ENCODE peak calls at places on chromosomes 11 and 22, in ten cellular contexts. One of them, this sample, is unnamed.

GRCh38 chr11:66651011-66651410 is 12.5 kb downstream of the RBM4 start:
- DNase-seq in bronchial epithelial cell: peak
- DNase-seq in gastrocnemius medialis: no peak
- DNase-seq in fibroblast of pulmonary artery: peak
- DNase-seq in HCT116: no peak
- DNase-seq in dorsolateral prefrontal cortex: no peak
- DNase-seq in LNCaP clone FGC: no peak
- DNase-seq in WERI-Rb-1: no peak
- DNase-seq in AG09309: no peak
- DNase-seq in tibial nerve: no peak
- DNase-seq in this sample: no peak

GRCh38 chr22:27699676-27700075 is 101.9 kb downstream of the MN1 start:
- DNase-seq in bronchial epithelial cell: no peak
- DNase-seq in gastrocnemius medialis: no peak
- DNase-seq in fibroblast of pulmonary artery: no peak
- DNase-seq in HCT116: no peak
- DNase-seq in dorsolateral prefrontal cortex: no peak
- DNase-seq in LNCaP clone FGC: no peak
- DNase-seq in WERI-Rb-1: no peak
- DNase-seq in AG09309: no peak
- DNase-seq in tibial nerve: no peak
- DNase-seq in this sample: no peak

GRCh38 chr11:44002191-44003093 is 45.3 kb upstream of the ACCSL start:
- DNase-seq in bronchial epithelial cell: no peak
- DNase-seq in gastrocnemius medialis: no peak
- DNase-seq in fibroblast of pulmonary artery: no peak
- DNase-seq in HCT116: no peak
- DNase-seq in dorsolateral prefrontal cortex: no peak
- DNase-seq in LNCaP clone FGC: no peak
- DNase-seq in WERI-Rb-1: no peak
- DNase-seq in AG09309: no peak
- DNase-seq in tibial nerve: no peak
- DNase-seq in this sample: peak

GRCh38 chr11:77074205-77074604 is 7.4 kb downstream of the CAPN5 start:
- DNase-seq in bronchial epithelial cell: no peak
- DNase-seq in gastrocnemius medialis: no peak
- DNase-seq in fibroblast of pulmonary artery: no peak
- DNase-seq in HCT116: no peak
- DNase-seq in dorsolateral prefrontal cortex: no peak
- DNase-seq in LNCaP clone FGC: no peak
- DNase-seq in WERI-Rb-1: no peak
- DNase-seq in AG09309: no peak
- DNase-seq in tibial nerve: no peak
- DNase-seq in this sample: no peak

GRCh38 chr11:11608783-11609232 is 13.0 kb downstream of the GALNT18 start:
- DNase-seq in bronchial epithelial cell: peak
- DNase-seq in gastrocnemius medialis: no peak
- DNase-seq in fibroblast of pulmonary artery: peak
- DNase-seq in HCT116: no peak
- DNase-seq in dorsolateral prefrontal cortex: no peak
- DNase-seq in LNCaP clone FGC: no peak
- DNase-seq in WERI-Rb-1: no peak
- DNase-seq in AG09309: peak
- DNase-seq in tibial nerve: peak
- DNase-seq in this sample: no peak

GRCh38 chr22:44145544-44145943 is 35.2 kb upstream of the PARVG start:
- DNase-seq in bronchial epithelial cell: no peak
- DNase-seq in gastrocnemius medialis: no peak
- DNase-seq in fibroblast of pulmonary artery: no peak
- DNase-seq in HCT116: no peak
- DNase-seq in dorsolateral prefrontal cortex: no peak
- DNase-seq in LNCaP clone FGC: no peak
- DNase-seq in WERI-Rb-1: no peak
- DNase-seq in AG09309: no peak
- DNase-seq in tibial nerve: no peak
- DNase-seq in this sample: no peak

GRCh38 chr22:17777005-17777716 is 2.9 kb upstream of the BID start:
- DNase-seq in bronchial epithelial cell: no peak
- DNase-seq in gastrocnemius medialis: no peak
- DNase-seq in fibroblast of pulmonary artery: no peak
- DNase-seq in HCT116: no peak
- DNase-seq in dorsolateral prefrontal cortex: no peak
- DNase-seq in LNCaP clone FGC: no peak
- DNase-seq in WERI-Rb-1: no peak
- DNase-seq in AG09309: no peak
- DNase-seq in tibial nerve: no peak
- DNase-seq in this sample: no peak

GRCh38 chr11:128467610-128468041 is 119.7 kb downstream of the ETS1 start:
- DNase-seq in bronchial epithelial cell: peak
- DNase-seq in gastrocnemius medialis: peak
- DNase-seq in fibroblast of pulmonary artery: peak
- DNase-seq in HCT116: peak
- DNase-seq in dorsolateral prefrontal cortex: no peak
- DNase-seq in LNCaP clone FGC: no peak
- DNase-seq in WERI-Rb-1: no peak
- DNase-seq in AG09309: peak
- DNase-seq in tibial nerve: no peak
- DNase-seq in this sample: peak

GRCh38 chr11:119779195-119780071 is 50.4 kb upstream of the NECTIN1 start:
- DNase-seq in bronchial epithelial cell: no peak
- DNase-seq in gastrocnemius medialis: no peak
- DNase-seq in fibroblast of pulmonary artery: no peak
- DNase-seq in HCT116: no peak
- DNase-seq in dorsolateral prefrontal cortex: no peak
- DNase-seq in LNCaP clone FGC: no peak
- DNase-seq in WERI-Rb-1: no peak
- DNase-seq in AG09309: no peak
- DNase-seq in tibial nerve: no peak
- DNase-seq in this sample: no peak

DNA sequence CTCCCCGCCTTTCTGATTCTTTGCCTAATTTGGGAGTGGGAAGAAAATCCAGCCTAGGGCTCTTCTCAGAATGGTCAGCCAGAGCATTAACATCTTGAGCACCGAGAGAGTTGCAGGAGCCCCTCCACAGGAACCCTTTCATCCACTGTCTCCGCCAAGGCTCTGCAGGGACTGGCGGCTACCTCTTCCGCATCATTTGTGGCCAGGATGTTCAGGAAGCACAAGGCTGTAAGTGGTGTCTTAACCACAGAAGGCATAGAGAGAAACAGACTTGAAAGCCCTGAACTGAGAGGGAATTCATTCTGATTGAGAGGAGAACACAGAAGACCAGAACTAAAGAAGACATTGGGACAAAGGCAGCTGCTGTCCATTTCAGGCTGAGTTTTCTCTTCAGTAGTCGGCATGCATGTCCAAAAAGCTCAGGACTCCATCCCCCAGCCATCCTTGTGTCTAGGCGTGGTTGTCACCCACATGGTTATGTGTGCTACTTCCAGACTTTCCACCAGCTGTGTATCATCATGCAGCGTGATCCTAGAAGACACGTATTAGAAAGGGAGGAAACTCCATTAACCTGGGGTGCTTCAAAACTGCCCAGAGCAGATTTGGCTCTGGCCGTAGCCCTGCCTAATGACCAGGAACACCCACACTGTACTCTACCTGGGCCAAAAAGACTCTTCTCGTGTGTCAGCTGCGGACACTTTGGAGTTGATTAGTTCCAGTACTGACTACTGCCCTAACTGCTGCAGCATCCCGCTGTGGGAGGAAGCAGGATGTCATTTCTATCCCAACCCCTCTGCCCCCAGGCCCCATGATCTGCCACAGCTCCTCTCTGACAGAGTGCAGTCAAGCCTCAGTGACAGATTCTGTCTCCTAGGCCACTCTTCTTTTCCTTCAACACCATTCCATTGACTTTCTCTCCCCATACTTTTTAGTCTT is 725.1 kb downstream of the NTM start:
- DNase-seq in bronchial epithelial cell: no peak
- DNase-seq in gastrocnemius medialis: no peak
- DNase-seq in fibroblast of pulmonary artery: no peak
- DNase-seq in HCT116: no peak
- DNase-seq in dorsolateral prefrontal cortex: no peak
- DNase-seq in LNCaP clone FGC: no peak
- DNase-seq in WERI-Rb-1: no peak
- DNase-seq in AG09309: no peak
- DNase-seq in tibial nerve: no peak
- DNase-seq in this sample: no peak
- H3K4me3 ChIP-seq in bronchial epithelial cell: no peak
- H3K4me3 ChIP-seq in gastrocnemius medialis: no peak
- H3K4me3 ChIP-seq in fibroblast of pulmonary artery: no peak
- H3K4me3 ChIP-seq in HCT116: no peak
- H3K4me3 ChIP-seq in dorsolateral prefrontal cortex: no peak
- H3K4me3 ChIP-seq in LNCaP clone FGC: no peak
- H3K4me3 ChIP-seq in WERI-Rb-1: no peak
- H3K4me3 ChIP-seq in AG09309: no peak
- H3K4me3 ChIP-seq in tibial nerve: no peak
- H3K4me3 ChIP-seq in this sample: no peak

GRCh38 chr11:118623291-118623655 is 15.9 kb downstream of the PHLDB1 start:
- DNase-seq in bronchial epithelial cell: peak
- DNase-seq in gastrocnemius medialis: no peak
- DNase-seq in fibroblast of pulmonary artery: peak
- DNase-seq in HCT116: no peak
- DNase-seq in dorsolateral prefrontal cortex: no peak
- DNase-seq in LNCaP clone FGC: no peak
- DNase-seq in WERI-Rb-1: no peak
- DNase-seq in AG09309: no peak
- DNase-seq in tibial nerve: no peak
- DNase-seq in this sample: no peak
- H3K4me3 ChIP-seq in bronchial epithelial cell: no peak
- H3K4me3 ChIP-seq in gastrocnemius medialis: no peak
- H3K4me3 ChIP-seq in fibroblast of pulmonary artery: no peak
- H3K4me3 ChIP-seq in HCT116: peak
- H3K4me3 ChIP-seq in dorsolateral prefrontal cortex: no peak
- H3K4me3 ChIP-seq in LNCaP clone FGC: no peak
- H3K4me3 ChIP-seq in WERI-Rb-1: no peak
- H3K4me3 ChIP-seq in AG09309: peak
- H3K4me3 ChIP-seq in tibial nerve: no peak
- H3K4me3 ChIP-seq in this sample: no peak

GRCh38 chr11:20668844-20669832 is at the start of gene NELL1:
- DNase-seq in bronchial epithelial cell: no peak
- DNase-seq in gastrocnemius medialis: no peak
- DNase-seq in fibroblast of pulmonary artery: no peak
- DNase-seq in HCT116: no peak
- DNase-seq in dorsolateral prefrontal cortex: no peak
- DNase-seq in LNCaP clone FGC: no peak
- DNase-seq in WERI-Rb-1: peak
- DNase-seq in AG09309: no peak
- DNase-seq in tibial nerve: no peak
- DNase-seq in this sample: no peak

GRCh38 chr11:20668410-20668809 is 976 bp upstream of the NELL1 start:
- DNase-seq in bronchial epithelial cell: no peak
- DNase-seq in gastrocnemius medialis: no peak
- DNase-seq in fibroblast of pulmonary artery: no peak
- DNase-seq in HCT116: no peak
- DNase-seq in dorsolateral prefrontal cortex: no peak
- DNase-seq in LNCaP clone FGC: no peak
- DNase-seq in WERI-Rb-1: no peak
- DNase-seq in AG09309: no peak
- DNase-seq in tibial nerve: no peak
- DNase-seq in this sample: no peak

GRCh38 chr11:20671856-20672546 is 2.6 kb downstream of the NELL1 start:
- DNase-seq in bronchial epithelial cell: peak
- DNase-seq in gastrocnemius medialis: no peak
- DNase-seq in fibroblast of pulmonary artery: peak
- DNase-seq in HCT116: peak
- DNase-seq in dorsolateral prefrontal cortex: no peak
- DNase-seq in LNCaP clone FGC: no peak
- DNase-seq in WERI-Rb-1: peak
- DNase-seq in AG09309: no peak
- DNase-seq in tibial nerve: no peak
- DNase-seq in this sample: no peak

GRCh38 chr11:20670932-20671403 is 1.6 kb downstream of the NELL1 start:
- DNase-seq in bronchial epithelial cell: no peak
- DNase-seq in gastrocnemius medialis: no peak
- DNase-seq in fibroblast of pulmonary artery: no peak
- DNase-seq in HCT116: no peak
- DNase-seq in dorsolateral prefrontal cortex: no peak
- DNase-seq in LNCaP clone FGC: no peak
- DNase-seq in WERI-Rb-1: peak
- DNase-seq in AG09309: no peak
- DNase-seq in tibial nerve: no peak
- DNase-seq in this sample: no peak

GRCh38 chr11:20669833-20670684 is 673 bp downstream of the NELL1 start:
- DNase-seq in bronchial epithelial cell: no peak
- DNase-seq in gastrocnemius medialis: no peak
- DNase-seq in fibroblast of pulmonary artery: no peak
- DNase-seq in HCT116: no peak
- DNase-seq in dorsolateral prefrontal cortex: no peak
- DNase-seq in LNCaP clone FGC: no peak
- DNase-seq in WERI-Rb-1: peak
- DNase-seq in AG09309: no peak
- DNase-seq in tibial nerve: no peak
- DNase-seq in this sample: no peak
- H3K4me3 ChIP-seq in bronchial epithelial cell: no peak
- H3K4me3 ChIP-seq in gastrocnemius medialis: peak
- H3K4me3 ChIP-seq in fibroblast of pulmonary artery: no peak
- H3K4me3 ChIP-seq in HCT116: no peak
- H3K4me3 ChIP-seq in dorsolateral prefrontal cortex: peak
- H3K4me3 ChIP-seq in LNCaP clone FGC: no peak
- H3K4me3 ChIP-seq in WERI-Rb-1: peak
- H3K4me3 ChIP-seq in AG09309: no peak
- H3K4me3 ChIP-seq in tibial nerve: no peak
- H3K4me3 ChIP-seq in this sample: no peak

GRCh38 chr11:82978422-82979099 is 77.0 kb downstream of the DDIAS start:
- DNase-seq in bronchial epithelial cell: peak
- DNase-seq in gastrocnemius medialis: no peak
- DNase-seq in fibroblast of pulmonary artery: peak
- DNase-seq in HCT116: no peak
- DNase-seq in dorsolateral prefrontal cortex: no peak
- DNase-seq in LNCaP clone FGC: no peak
- DNase-seq in WERI-Rb-1: no peak
- DNase-seq in AG09309: peak
- DNase-seq in tibial nerve: no peak
- DNase-seq in this sample: no peak
- H3K4me3 ChIP-seq in bronchial epithelial cell: no peak
- H3K4me3 ChIP-seq in gastrocnemius medialis: no peak
- H3K4me3 ChIP-seq in fibroblast of pulmonary artery: no peak
- H3K4me3 ChIP-seq in HCT116: no peak
- H3K4me3 ChIP-seq in dorsolateral prefrontal cortex: no peak
- H3K4me3 ChIP-seq in LNCaP clone FGC: no peak
- H3K4me3 ChIP-seq in WERI-Rb-1: no peak
- H3K4me3 ChIP-seq in AG09309: no peak
- H3K4me3 ChIP-seq in tibial nerve: no peak
- H3K4me3 ChIP-seq in this sample: no peak

DNA sequence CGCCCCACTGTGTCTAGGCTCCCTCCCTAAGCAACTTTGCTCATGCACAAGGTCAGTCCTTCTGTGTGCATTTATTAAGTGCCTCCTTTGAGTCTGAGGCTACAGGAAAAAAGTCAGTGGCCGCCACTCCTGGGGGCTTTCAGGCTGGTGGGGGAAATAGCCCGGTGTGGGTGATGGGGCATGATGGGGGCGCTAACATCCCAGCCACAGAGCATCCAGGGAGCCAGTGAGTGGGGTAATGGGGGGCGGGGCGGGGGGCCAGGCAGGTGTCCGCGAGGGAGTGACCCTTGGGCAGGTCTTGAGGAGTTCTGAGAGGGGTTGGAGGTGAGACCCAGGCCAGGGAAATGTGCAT is 10.0 kb upstream of the EHD1 start:
- DNase-seq in bronchial epithelial cell: no peak
- DNase-seq in gastrocnemius medialis: no peak
- DNase-seq in fibroblast of pulmonary artery: no peak
- DNase-seq in HCT116: no peak
- DNase-seq in dorsolateral prefrontal cortex: no peak
- DNase-seq in LNCaP clone FGC: no peak
- DNase-seq in WERI-Rb-1: no peak
- DNase-seq in AG09309: no peak
- DNase-seq in tibial nerve: no peak
- DNase-seq in this sample: no peak
- H3K4me3 ChIP-seq in bronchial epithelial cell: no peak
- H3K4me3 ChIP-seq in gastrocnemius medialis: peak
- H3K4me3 ChIP-seq in fibroblast of pulmonary artery: no peak
- H3K4me3 ChIP-seq in HCT116: peak
- H3K4me3 ChIP-seq in dorsolateral prefrontal cortex: peak
- H3K4me3 ChIP-seq in LNCaP clone FGC: no peak
- H3K4me3 ChIP-seq in WERI-Rb-1: no peak
- H3K4me3 ChIP-seq in AG09309: no peak
- H3K4me3 ChIP-seq in tibial nerve: peak
- H3K4me3 ChIP-seq in this sample: no peak